ENCODE peak calls at places on chromosome 4, in eight cellular contexts. G is gastrocnemius medialis, F is endothelial cell of umbilical vein, U is PC-9, V is GM12878, N is coronary artery, J is suprapubic skin, W is pancreas. O is an unnamed sample.

GRCh38 chr4:2511645-2512131 is 24.8 kb upstream of the FAM193A start:
- DNase-seq in U (no peak), N (no peak), G (no peak), W (no peak), V (no peak), J (no peak), F (no peak), O (no peak)

GRCh38 chr4:156085073-156085472 is 131.4 kb upstream of the CTSO start:
- DNase-seq in J (no peak), W (no peak), G (no peak), F (no peak), V (no peak), N (no peak), U (no peak), O (no peak)

GRCh38 chr4:175109933-175110332 is 191.8 kb downstream of the ADAM29 start:
- DNase-seq in V (peak; percentile 8), G (no peak), F (no peak), W (no peak), U (no peak), N (no peak), J (no peak), O (no peak)

GRCh38 chr4:188551156-188551555 is 411.9 kb downstream of the TRIML1 start:
- DNase-seq in J (no peak), G (no peak), N (no peak), W (no peak), U (no peak), V (no peak), F (no peak), O (no peak)

GRCh38 chr4:125303058-125303457 is 11.7 kb upstream of the FAT4 start:
- DNase-seq in V (no peak), N (no peak), J (no peak), F (no peak), U (no peak), W (no peak), G (no peak), O (no peak)

GRCh38 chr4:177583000-177583399 is 140.8 kb upstream of the AGA start:
- DNase-seq in J (no peak), V (no peak), G (no peak), U (no peak), N (no peak), W (no peak), F (no peak), O (peak; percentile 7)

GRCh38 chr4:55733874-55734437 is 85.6 kb upstream of the EXOC1L start:
- DNase-seq in F (peak; percentile 57), N (no peak), V (no peak), U (peak; percentile 96), J (peak; percentile 82), W (peak; percentile 67), G (peak; percentile 14), O (peak; percentile 85)

GRCh38 chr4:2041234-2042130 is 17.6 kb upstream of the NAT8L start:
- DNase-seq in F (peak; percentile 66), J (peak; percentile 86), U (peak; percentile 55), G (peak; percentile 43), V (peak; percentile 34), N (no peak), W (peak; percentile 79), O (peak; percentile 84)

GRCh38 chr4:121108557-121108956 is 36.2 kb upstream of the NDNF start:
- DNase-seq in J (no peak), W (peak; percentile 31), N (no peak), V (no peak), F (no peak), G (no peak), U (no peak), O (no peak)

GRCh38 chr4:25223770-25224375 is 10.0 kb upstream of the PI4K2B start:
- DNase-seq in W (no peak), G (no peak), N (no peak), U (no peak), V (no peak), J (no peak), F (peak; percentile 21), O (no peak)

GRCh38 chr4:19728773-19729172 is 522.9 kb upstream of the SLIT2 start:
- DNase-seq in G (no peak), U (no peak), J (no peak), F (no peak), N (no peak), V (no peak), W (no peak), O (no peak)

GRCh38 chr4:91243132-91243531 is 1060.6 kb upstream of the GRID2 start:
- DNase-seq in V (no peak), W (peak; percentile 17), J (no peak), F (no peak), N (no peak), U (no peak), G (no peak), O (no peak)

GRCh38 chr4:176833416-176833815 is 40.7 kb upstream of the VEGFC start:
- DNase-seq in U (no peak), G (no peak), W (no peak), V (no peak), J (no peak), F (no peak), N (no peak), O (no peak)

GRCh38 chr4:168766537-168767316 is 243.3 kb downstream of the CBR4 start:
- DNase-seq in N (no peak), V (no peak), F (peak; percentile 82), J (no peak), G (no peak), U (peak; percentile 39), W (no peak), O (no peak)

GRCh38 chr4:130747842-130748241 is 1651.9 kb downstream of the C4orf33 start:
- DNase-seq in U (no peak), G (no peak), V (no peak), N (no peak), J (no peak), W (no peak), F (no peak), O (peak; percentile 2)

GRCh38 chr4:143391895-143392294 is 55.2 kb downstream of the GAB1 start:
- DNase-seq in W (no peak), V (no peak), U (no peak), J (no peak), N (no peak), F (no peak), G (no peak), O (no peak)

GRCh38 chr4:154727540-154727939 is 16.3 kb upstream of the LRAT start:
- DNase-seq in G (no peak), U (no peak), F (no peak), J (no peak), W (no peak), N (no peak), V (no peak), O (no peak)

GRCh38 chr4:38464328-38464727 is 199.7 kb upstream of the KLF3 start:
- DNase-seq in U (no peak), J (no peak), V (no peak), G (no peak), F (no peak), N (no peak), W (no peak), O (no peak)

GRCh38 chr4:38461342-38461741 is 202.7 kb upstream of the KLF3 start:
- DNase-seq in V (no peak), J (no peak), W (no peak), N (no peak), F (no peak), U (no peak), G (no peak), O (no peak)

GRCh38 chr4:38466401-38466800 is 197.6 kb upstream of the KLF3 start:
- DNase-seq in F (no peak), V (no peak), N (no peak), J (no peak), W (no peak), G (no peak), U (no peak), O (no peak)

GRCh38 chr4:38463268-38463958 is 200.6 kb upstream of the KLF3 start:
- DNase-seq in W (no peak), V (no peak), N (no peak), G (no peak), J (no peak), U (no peak), F (no peak), O (no peak)

DNA sequence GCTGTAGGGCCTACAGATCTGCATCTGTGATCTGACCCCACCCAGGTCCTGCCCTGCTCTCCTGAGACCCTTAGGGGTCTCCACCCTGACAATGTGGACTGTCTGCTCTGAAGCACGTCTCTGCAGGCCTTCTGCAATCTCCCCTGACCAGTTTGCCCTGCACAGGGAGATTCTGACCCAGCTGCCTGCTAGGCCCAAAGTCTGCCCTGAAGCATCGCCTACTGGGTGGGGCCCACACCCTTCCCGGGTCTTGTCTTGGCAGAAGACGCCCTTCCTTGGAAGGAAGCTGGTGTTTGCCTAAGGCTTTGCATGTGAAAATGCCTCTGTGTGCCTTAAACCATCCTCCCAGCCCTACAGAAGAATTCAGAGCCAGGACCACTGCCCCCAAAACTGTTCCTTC is 201.3 kb upstream of the KLF3 start:
- DNase-seq in W (no peak), G (no peak), N (no peak), U (no peak), V (no peak), F (no peak), J (no peak), O (no peak)
- H3K27ac ChIP-seq in W (no peak overlapping the region), G (no peak overlapping the region), N (no peak overlapping the region), U (no peak overlapping the region), V (no peak overlapping the region), F (no peak overlapping the region), J (no peak overlapping the region), O (peak overlapping the region; percentile 56)

DNA sequence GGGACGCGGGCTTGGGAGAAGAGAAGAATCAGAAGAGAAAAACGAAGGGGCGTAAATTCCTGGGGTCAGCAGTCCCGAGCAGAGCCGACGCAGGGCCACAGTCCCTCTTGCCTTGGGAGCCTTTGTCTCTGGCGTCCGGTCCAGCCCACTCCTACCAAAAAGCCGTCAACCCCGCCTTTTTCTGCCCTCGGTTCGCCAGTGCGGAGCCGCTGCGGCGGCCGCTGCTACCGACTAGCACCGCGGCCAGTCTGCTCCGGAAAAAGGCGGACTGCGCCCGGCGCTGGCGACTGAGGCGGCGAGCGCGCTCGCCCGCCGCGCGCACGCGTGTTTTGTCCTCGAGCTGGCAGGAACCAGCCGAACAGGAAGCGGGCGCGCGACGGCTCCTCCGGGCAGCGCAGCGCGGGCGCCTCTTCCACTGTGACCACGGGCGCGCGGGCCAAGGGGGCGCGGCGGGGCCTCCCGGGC is 502 bp downstream of the HNRNPDL start:
- DNase-seq in W (no peak), F (no peak), U (no peak), N (no peak), V (no peak), J (no peak), G (no peak), O (peak; percentile 33)
- TF ChIP-seq CTCF in W (no peak), F (no peak), U (no peak), N (no peak), V (no peak), J (no peak), G (no peak), O (peak; percentile 57)

DNA sequence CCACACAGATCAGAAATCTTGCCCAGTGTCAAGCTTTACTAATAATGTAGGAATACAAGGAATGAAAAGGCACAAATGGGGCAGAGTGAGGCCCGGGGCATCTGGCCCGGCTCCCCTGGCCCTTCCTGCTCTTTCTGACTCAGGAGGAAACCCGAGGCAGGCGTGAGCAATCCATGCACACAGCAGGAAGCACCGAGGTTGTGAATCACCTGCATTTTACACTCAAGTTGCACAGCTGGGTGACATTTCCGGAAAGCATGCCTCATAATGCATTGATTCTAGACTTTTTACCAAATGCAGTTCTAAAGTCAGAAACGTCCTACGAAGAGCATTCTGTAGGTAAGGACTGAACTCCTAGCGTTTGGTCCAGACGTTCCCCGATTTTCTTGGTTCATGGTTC is 38.9 kb downstream of the PRIMPOL start:
- DNase-seq in W (no peak), V (no peak), F (peak; percentile 93), G (no peak), J (no peak), N (no peak), U (peak; percentile 88), O (peak; percentile 89)
- H3K27ac ChIP-seq in W (no peak overlapping the region), V (no peak overlapping the region), F (peak overlapping the region; percentile 77), G (no peak overlapping the region), J (no peak overlapping the region), N (no peak overlapping the region), U (peak overlapping the region; percentile 81), O (peak overlapping the region; percentile 82)

GRCh38 chr4:128068927-128069326 is 7.8 kb downstream of the LARP1B start:
- DNase-seq in N (no peak), J (no peak), U (no peak), G (no peak), V (no peak), W (no peak), F (peak; percentile 40), O (no peak)
- TF ChIP-seq CTCF in N (no peak), J (no peak), U (no peak), G (peak; percentile 15), V (peak; percentile 22), W (no peak), F (peak; percentile 45), O (no peak)